ENCODE peak calls at places on chromosome 20, in eight cellular contexts. One of them, this sample, is unnamed.

GRCh38 chr20:3340443-3340842 is 67.0 kb downstream of the DNAAF9 start:
- DNase-seq in H7: no peak
- DNase-seq in astrocyte of the hippocampus: no peak
- DNase-seq in ELR: no peak
- DNase-seq in AG08396: no peak
- DNase-seq in body of pancreas: peak
- DNase-seq in NB4: no peak
- DNase-seq in NCI-H524: peak
- DNase-seq in this sample: no peak

GRCh38 chr20:62120990-62121775 is 1.1 kb upstream of the LSM14B start:
- DNase-seq in H7: no peak
- DNase-seq in NCI-H524: no peak
- DNase-seq in body of pancreas: peak
- DNase-seq in AG08396: no peak
- DNase-seq in NB4: no peak
- DNase-seq in ELR: peak
- DNase-seq in astrocyte of the hippocampus: no peak
- DNase-seq in this sample: no peak

GRCh38 chr20:49529470-49529869 is 38.5 kb downstream of the PTGIS start:
- DNase-seq in ELR: peak
- DNase-seq in NCI-H524: no peak
- DNase-seq in H7: no peak
- DNase-seq in NB4: no peak
- DNase-seq in astrocyte of the hippocampus: no peak
- DNase-seq in body of pancreas: no peak
- DNase-seq in AG08396: no peak
- DNase-seq in this sample: no peak

GRCh38 chr20:12570371-12570770 is 438.4 kb upstream of the SPTLC3 start:
- DNase-seq in NB4: peak
- DNase-seq in AG08396: no peak
- DNase-seq in body of pancreas: peak
- DNase-seq in NCI-H524: peak
- DNase-seq in astrocyte of the hippocampus: no peak
- DNase-seq in H7: peak
- DNase-seq in ELR: peak
- DNase-seq in this sample: peak

GRCh38 chr20:62907377-62908317 is 18.7 kb downstream of the DIDO1 start:
- DNase-seq in astrocyte of the hippocampus: peak
- DNase-seq in AG08396: no peak
- DNase-seq in NB4: peak
- DNase-seq in NCI-H524: no peak
- DNase-seq in H7: peak
- DNase-seq in body of pancreas: no peak
- DNase-seq in ELR: peak
- DNase-seq in this sample: no peak

GRCh38 chr20:33262658-33263065 is 20.4 kb upstream of the BPIFB1 start:
- DNase-seq in AG08396: peak
- DNase-seq in ELR: peak
- DNase-seq in body of pancreas: peak
- DNase-seq in astrocyte of the hippocampus: peak
- DNase-seq in H7: peak
- DNase-seq in NB4: peak
- DNase-seq in NCI-H524: peak
- DNase-seq in this sample: peak

GRCh38 chr20:15342987-15343639 is 1005.7 kb upstream of the FLRT3 start:
- DNase-seq in H7: no peak
- DNase-seq in NB4: no peak
- DNase-seq in body of pancreas: peak
- DNase-seq in AG08396: no peak
- DNase-seq in NCI-H524: no peak
- DNase-seq in astrocyte of the hippocampus: peak
- DNase-seq in ELR: no peak
- DNase-seq in this sample: no peak

GRCh38 chr20:61387204-61387958 is 135.3 kb downstream of the CDH4 start:
- DNase-seq in body of pancreas: peak
- DNase-seq in NCI-H524: no peak
- DNase-seq in astrocyte of the hippocampus: peak
- DNase-seq in AG08396: peak
- DNase-seq in H7: peak
- DNase-seq in ELR: peak
- DNase-seq in NB4: no peak
- DNase-seq in this sample: peak

GRCh38 chr20:17431621-17432364 is 99.4 kb downstream of the BFSP1 start:
- DNase-seq in NB4: peak
- DNase-seq in NCI-H524: peak
- DNase-seq in astrocyte of the hippocampus: peak
- DNase-seq in ELR: peak
- DNase-seq in body of pancreas: peak
- DNase-seq in AG08396: peak
- DNase-seq in H7: peak
- DNase-seq in this sample: peak

GRCh38 chr20:51749674-51750036 is 18.5 kb downstream of the ATP9A start:
- DNase-seq in H7: no peak
- DNase-seq in ELR: peak
- DNase-seq in body of pancreas: no peak
- DNase-seq in astrocyte of the hippocampus: peak
- DNase-seq in NB4: no peak
- DNase-seq in NCI-H524: no peak
- DNase-seq in AG08396: peak
- DNase-seq in this sample: no peak

GRCh38 chr20:561437-562231 is 18.0 kb upstream of the CSNK2A1 start:
- DNase-seq in AG08396: peak
- DNase-seq in astrocyte of the hippocampus: peak
- DNase-seq in NB4: peak
- DNase-seq in body of pancreas: peak
- DNase-seq in ELR: peak
- DNase-seq in NCI-H524: peak
- DNase-seq in H7: peak
- DNase-seq in this sample: peak

This sample was measured in SHP77.